ENCODE peak calls at places on chromosomes 6 and 20, in six cellular contexts. E is body of pancreas, Y is fibroblast of the aortic adventitia, V is neural crest cell, B is right atrium auricular region, L is MCF 10A. J is an unnamed sample.

GRCh38 chr6:52725530-52726192 is 37.6 kb downstream of the GSTA2 start:
- DNase-seq in B (no peak), V (no peak), E (peak; percentile 72), L (peak; percentile 55), Y (peak; percentile 37), J (no peak)

GRCh38 chr6:145112711-145113148 is 622.6 kb downstream of the EPM2A start:
- DNase-seq in V (no peak), Y (no peak), L (peak; percentile 38), B (no peak), E (no peak), J (no peak)

GRCh38 chr6:153368131-153368530 is 237.0 kb upstream of the RGS17 start:
- DNase-seq in V (no peak), E (no peak), Y (no peak), B (no peak), L (no peak), J (no peak)

GRCh38 chr6:137013738-137014602 is 30.8 kb downstream of the IL20RA start:
- DNase-seq in L (peak; percentile 81), Y (peak; percentile 77), B (no peak), V (no peak), E (no peak), J (no peak)

GRCh38 chr20:4794846-4795245 is 73.1 kb downstream of the PRND start:
- DNase-seq in V (no peak), E (no peak), L (no peak), Y (peak; percentile 59), B (no peak), J (no peak)

GRCh38 chr6:24910850-24911712 is 24.7 kb downstream of the RIPOR2 start:
- DNase-seq in L (peak; percentile 33), Y (peak; percentile 22), V (peak; percentile 36), E (peak; percentile 57), B (no peak), J (no peak)

GRCh38 chr6:113089056-113089455 is 741.9 kb downstream of the RFPL4B start:
- DNase-seq in Y (no peak), L (no peak), E (no peak), B (no peak), V (no peak), J (no peak)

GRCh38 chr6:6661684-6662083 is 73.2 kb downstream of the LY86 start:
- DNase-seq in E (peak; percentile 61), V (no peak), B (peak; percentile 76), L (peak; percentile 91), Y (peak; percentile 66), J (no peak)

GRCh38 chr6:145244712-145245111 is 490.6 kb downstream of the EPM2A start:
- DNase-seq in L (peak; percentile 9), B (no peak), E (no peak), Y (no peak), V (no peak), J (no peak)

GRCh38 chr6:53604623-53605190 is 59.8 kb upstream of the GCLC start:
- DNase-seq in V (no peak), Y (no peak), L (no peak), B (no peak), E (no peak), J (no peak)

GRCh38 chr6:57432162-57432561 is 114.7 kb downstream of the PRIM2 start:
- DNase-seq in B (no peak), L (peak; percentile 45), V (no peak), E (no peak), Y (peak; percentile 76), J (no peak)

GRCh38 chr20:38108438-38109024 is 56.5 kb downstream of the TGM2 start:
- DNase-seq in V (no peak), L (peak; percentile 65), B (peak; percentile 71), Y (peak; percentile 97), E (peak; percentile 47), J (no peak)

GRCh38 chr20:33209789-33210188 is 7.4 kb upstream of the BPIFA3 start:
- DNase-seq in Y (peak; percentile 61), B (no peak), L (peak; percentile 80), E (peak; percentile 75), V (peak; percentile 97), J (no peak)

GRCh38 chr6:62889240-62889639 is 322.0 kb upstream of the FKBP1C start:
- DNase-seq in B (no peak), V (no peak), Y (no peak), L (no peak), E (no peak), J (no peak)

GRCh38 chr20:31819083-31819784 is at the start of gene MYLK2:
- DNase-seq in L (no peak), B (no peak), V (no peak), E (peak; percentile 90), Y (no peak), J (no peak)

GRCh38 chr20:49276895-49277785 is 717 bp downstream of the ZNFX1 start:
- DNase-seq in B (peak; percentile 62), L (peak; percentile 19), V (no peak), E (peak; percentile 31), Y (no peak), J (no peak)

GRCh38 chr6:145848555-145848954 is 34.0 kb upstream of the FBXO30 start:
- DNase-seq in V (no peak), B (no peak), E (no peak), Y (no peak), L (no peak), J (no peak)

GRCh38 chr6:51112731-51113130 is 294.1 kb downstream of the TFAP2B start:
- DNase-seq in E (no peak), L (no peak), Y (peak; percentile 10), B (no peak), V (no peak), J (no peak)

GRCh38 chr6:119587537-119587936 is 238.0 kb upstream of the MAN1A1 start:
- DNase-seq in Y (peak; percentile 24), V (no peak), B (no peak), E (peak; percentile 29), L (peak; percentile 65), J (no peak)

GRCh38 chr6:14804001-14804401 is 441.9 kb upstream of the JARID2 start:
- DNase-seq in E (no peak), B (no peak), L (peak; percentile 69), Y (no peak), V (no peak), J (no peak)

GRCh38 chr20:33014336-33015113 is 7.0 kb downstream of the BPIFB2 start:
- DNase-seq in B (no peak), V (no peak), Y (no peak), E (no peak), L (no peak), J (peak; percentile 49)

GRCh38 chr6:28758046-28758817 is 165.6 kb downstream of the TRIM27 start:
- DNase-seq in B (no peak), V (no peak), L (peak; percentile 86), E (no peak), Y (peak; percentile 63), J (no peak)

GRCh38 chr20:40336034-40336433 is 353.0 kb downstream of the MAFB start:
- DNase-seq in B (no peak), V (no peak), L (no peak), E (no peak), Y (peak; percentile 2), J (no peak)

GRCh38 chr20:34751453-34751852 is 47.3 kb downstream of the TP53INP2 start:
- DNase-seq in L (no peak), V (no peak), Y (no peak), E (no peak), B (no peak), J (no peak)

GRCh38 chr20:7214081-7214740 is 446.7 kb downstream of the BMP2 start:
- DNase-seq in V (no peak), L (no peak), Y (no peak), B (no peak), E (no peak), J (no peak)

GRCh38 chr20:35466856-35467255 is 11.5 kb downstream of the CEP250 start:
- DNase-seq in B (no peak), E (no peak), V (no peak), L (no peak), Y (no peak), J (no peak)

GRCh38 chr20:4740774-4741431 is 19.2 kb downstream of the PRND start:
- DNase-seq in Y (peak; percentile 57), L (peak; percentile 53), B (no peak), E (peak; percentile 44), V (peak; percentile 75), J (no peak)

GRCh38 chr6:142444388-142444787 is 142.6 kb downstream of the ADGRG6 start:
- DNase-seq in B (no peak), Y (no peak), V (no peak), L (peak; percentile 12), E (no peak), J (no peak)

DNA sequence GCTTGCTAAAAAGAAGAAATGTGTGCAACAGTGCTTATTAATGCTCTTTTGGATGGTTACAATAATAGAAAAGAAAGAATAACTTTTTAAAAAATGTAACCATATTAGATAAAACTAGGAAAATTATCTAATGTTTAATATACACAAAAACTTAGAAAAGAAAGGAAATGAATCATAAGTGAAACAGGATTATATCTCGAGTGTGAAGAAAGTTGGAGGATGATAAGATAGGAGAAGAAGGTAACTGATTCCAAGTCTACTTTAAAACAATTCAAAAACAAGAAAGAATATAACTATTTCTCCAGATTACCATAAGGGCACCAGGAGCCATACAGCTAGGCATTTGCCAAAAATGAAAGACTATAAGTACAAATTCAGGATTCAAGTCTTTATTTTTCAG is 73.0 kb downstream of the PHIP start:
- DNase-seq in B (no peak), L (no peak), Y (peak; percentile 64), E (no peak), V (no peak), J (no peak)
- TF ChIP-seq CTCF in B (no peak), L (no peak), Y (no peak), E (no peak), V (no peak), J (no peak)

GRCh38 chr6:129947797-129948196 is 70.6 kb upstream of the L3MBTL3 start:
- DNase-seq in B (no peak), Y (no peak), V (no peak), E (no peak), L (no peak), J (no peak)
- TF ChIP-seq CTCF in B (no peak), Y (no peak), V (no peak), E (no peak), L (no peak), J (no peak)

GRCh38 chr6:8889514-8889913 is 454.2 kb upstream of the SLC35B3 start:
- DNase-seq in L (no peak), E (no peak), B (no peak), Y (no peak), V (no peak), J (no peak)

DNA sequence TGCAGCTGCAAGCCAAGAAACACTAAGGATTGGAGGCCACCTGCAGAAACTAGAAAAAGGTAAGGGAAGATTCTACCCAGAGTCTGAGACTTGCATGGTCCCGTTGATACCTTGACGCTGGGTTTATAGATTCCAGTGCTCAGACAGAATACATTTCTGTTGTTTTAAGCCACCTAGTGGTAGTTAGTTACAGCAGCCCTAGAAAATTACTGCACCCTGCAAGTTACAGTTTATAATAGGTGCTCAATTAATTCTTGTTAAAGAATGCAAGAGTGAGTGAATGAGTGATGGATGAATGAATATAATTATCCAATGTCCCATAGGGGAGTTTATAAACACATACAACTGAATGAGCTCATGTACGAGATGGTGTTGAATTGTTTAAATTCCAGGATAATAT is 453.1 kb upstream of the SLC35B3 start:
- DNase-seq in L (peak; percentile 30), V (no peak), Y (no peak), E (no peak), B (no peak), J (no peak)
- TF ChIP-seq CTCF in L (peak; percentile 32), V (peak; percentile 54), Y (no peak), E (peak; percentile 18), B (peak; percentile 27), J (peak; percentile 2)

DNA sequence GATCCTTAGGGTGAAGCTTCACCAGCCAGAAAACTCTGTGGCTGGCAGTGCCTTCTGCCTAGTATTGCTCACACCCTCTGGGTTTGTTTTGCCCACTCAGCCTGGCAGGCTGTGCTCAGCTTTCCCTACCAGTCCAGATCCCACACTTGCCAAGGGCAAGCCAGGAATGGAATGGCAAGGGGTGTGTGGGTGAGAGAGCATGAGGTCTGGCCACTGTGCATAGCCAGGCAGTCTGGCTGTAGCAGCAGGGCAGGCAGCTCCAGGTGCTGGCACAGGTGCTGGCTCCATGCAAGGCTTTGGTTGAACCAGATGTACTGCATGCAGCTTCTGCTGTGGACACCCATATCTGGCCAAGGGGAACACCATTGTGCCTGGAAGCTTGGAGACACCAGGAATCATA is 1720.3 kb downstream of the HACE1 start:
- DNase-seq in V (no peak), Y (no peak), B (no peak), L (no peak), E (no peak), J (no peak)
- TF ChIP-seq CTCF in V (no peak), Y (no peak), B (no peak), L (no peak), E (no peak), J (no peak)

J was measured in D721Med.